ENCODE peak calls at places on chromosome 14, in nine cellular contexts. Q is activated T-cell treated with anti-CD3 and anti-CD28 coated beads, Interleukin-2, amount 50 U/mL, for 72 hours; W is GM10248; D is stimulated activated CD4-positive, alpha-beta T cell treated with anti-CD3 and anti-CD28 coated beads, Interleukin-1b, Interleukin-23, amount 100 ng/mL, for 4 hours; N is T-helper 17 cell; V is HuH-7; H is ELR; A is GM04503; E is nephron progenitor cell. M is an unnamed sample.

GRCh38 chr14:36647827-36648753 is 13.6 kb upstream of the PAX9 start:
- DNase-seq in D (no peak), H (peak; percentile 23), V (peak; percentile 50), W (peak; percentile 10), N (no peak), A (no peak), E (peak; percentile 75), Q (no peak), M (peak; percentile 86)

GRCh38 chr14:99166506-99166905 is 105.5 kb downstream of the BCL11B start:
- DNase-seq in N (no peak), W (no peak), D (no peak), A (no peak), E (no peak), Q (no peak), V (no peak), H (no peak), M (no peak)

GRCh38 chr14:81200041-81200440 is 20.7 kb downstream of the GTF2A1 start:
- DNase-seq in E (no peak), H (no peak), D (no peak), Q (no peak), N (no peak), A (no peak), W (no peak), V (no peak), M (no peak)

GRCh38 chr14:21902561-21903199 is 229.1 kb upstream of the OR4E1 start:
- DNase-seq in E (peak; percentile 16), V (no peak), D (no peak), Q (peak; percentile 41), A (no peak), N (no peak), W (no peak), H (no peak), M (no peak)

GRCh38 chr14:92997343-92998061 is 74.6 kb downstream of the CHGA start:
- DNase-seq in H (peak; percentile 32), E (no peak), Q (no peak), D (no peak), N (no peak), W (no peak), V (no peak), A (no peak), M (no peak)

GRCh38 chr14:34593740-34594375 is 36.1 kb downstream of the SNX6 start:
- DNase-seq in H (no peak), A (peak; percentile 8), W (no peak), Q (no peak), N (no peak), D (no peak), V (no peak), E (no peak), M (no peak)

GRCh38 chr14:88521818-88522217 is 33.0 kb downstream of the PTPN21 start:
- DNase-seq in E (no peak), W (no peak), V (no peak), D (no peak), N (no peak), A (no peak), H (peak; percentile 4), Q (no peak), M (no peak)

GRCh38 chr14:68147331-68147730 is 327.8 kb downstream of the RAD51B start:
- DNase-seq in W (no peak), H (peak; percentile 36), V (no peak), D (no peak), E (no peak), N (no peak), A (no peak), Q (no peak), M (no peak)

GRCh38 chr14:99157246-99157645 is 114.8 kb downstream of the BCL11B start:
- DNase-seq in N (no peak), E (no peak), W (no peak), H (no peak), Q (no peak), V (no peak), A (no peak), D (no peak), M (peak; percentile 12)

GRCh38 chr14:96268426-96269358 is 12.7 kb downstream of the BDKRB1 start:
- DNase-seq in E (no peak), A (peak; percentile 87), W (no peak), N (no peak), V (no peak), D (no peak), Q (no peak), H (peak; percentile 99), M (no peak)

GRCh38 chr14:97366400-97366799 is 569.2 kb downstream of the VRK1 start:
- DNase-seq in Q (no peak), H (no peak), N (no peak), E (no peak), W (no peak), V (no peak), D (no peak), A (no peak), M (peak; percentile 63)

GRCh38 chr14:75440733-75441474 is 13.1 kb downstream of the JDP2 start:
- DNase-seq in V (no peak), Q (no peak), N (no peak), W (no peak), E (no peak), H (no peak), D (no peak), A (peak; percentile 74), M (no peak)

M was measured in H7.